ENCODE peak calls at places on chromosomes 7 and 10, in nine cellular contexts. One of them, this sample, is unnamed. For H3K9me3, the result is how much of the 10 kb centered on the place peaks cover.

GRCh38 chr7:68789597-68789996 is 808.7 kb upstream of the AUTS2 start:
- DNase-seq in sigmoid colon: no peak
- DNase-seq in IMR-90: no peak
- DNase-seq in HepG2: no peak
- DNase-seq in H9: no peak
- DNase-seq in stomach: no peak
- DNase-seq in heart right ventricle: no peak
- DNase-seq in hepatocyte: no peak
- DNase-seq in Caco-2: no peak
- DNase-seq in this sample: no peak

GRCh38 chr7:43260980-43261878 is 148.8 kb downstream of the HECW1 start:
- DNase-seq in H9: peak
- DNase-seq in hepatocyte: peak
- DNase-seq in HepG2: peak
- DNase-seq in stomach: peak
- DNase-seq in IMR-90: peak
- DNase-seq in sigmoid colon: peak
- DNase-seq in Caco-2: peak
- DNase-seq in heart right ventricle: peak
- DNase-seq in this sample: peak

GRCh38 chr10:63530409-63530808 is 9.2 kb downstream of the REEP3 start:
- DNase-seq in heart right ventricle: no peak
- DNase-seq in sigmoid colon: no peak
- DNase-seq in HepG2: no peak
- DNase-seq in stomach: no peak
- DNase-seq in H9: no peak
- DNase-seq in IMR-90: no peak
- DNase-seq in hepatocyte: no peak
- DNase-seq in Caco-2: no peak
- DNase-seq in this sample: no peak

GRCh38 chr7:28688651-28689050 is 269.5 kb downstream of the TRIL start:
- DNase-seq in IMR-90: peak
- DNase-seq in sigmoid colon: no peak
- DNase-seq in Caco-2: no peak
- DNase-seq in heart right ventricle: no peak
- DNase-seq in H9: no peak
- DNase-seq in hepatocyte: no peak
- DNase-seq in stomach: no peak
- DNase-seq in HepG2: no peak
- DNase-seq in this sample: no peak

GRCh38 chr7:104136981-104137380 is 70.8 kb downstream of the ORC5 start:
- DNase-seq in H9: no peak
- DNase-seq in HepG2: no peak
- DNase-seq in Caco-2: no peak
- DNase-seq in hepatocyte: no peak
- DNase-seq in IMR-90: no peak
- DNase-seq in heart right ventricle: no peak
- DNase-seq in sigmoid colon: no peak
- DNase-seq in stomach: no peak
- DNase-seq in this sample: no peak

GRCh38 chr10:1382711-1383110 is 326.5 kb downstream of the WDR37 start:
- DNase-seq in H9: peak
- DNase-seq in Caco-2: peak
- DNase-seq in hepatocyte: no peak
- DNase-seq in heart right ventricle: no peak
- DNase-seq in sigmoid colon: no peak
- DNase-seq in HepG2: no peak
- DNase-seq in stomach: peak
- DNase-seq in IMR-90: no peak
- DNase-seq in this sample: no peak

GRCh38 chr7:44079221-44080021 is 2.9 kb downstream of the POLM start:
- DNase-seq in HepG2: no peak
- DNase-seq in H9: no peak
- DNase-seq in Caco-2: no peak
- DNase-seq in hepatocyte: no peak
- DNase-seq in heart right ventricle: no peak
- DNase-seq in stomach: no peak
- DNase-seq in sigmoid colon: no peak
- DNase-seq in IMR-90: no peak
- DNase-seq in this sample: no peak

GRCh38 chr7:84207025-84207424 is 12.4 kb upstream of the SEMA3A start:
- DNase-seq in HepG2: no peak
- DNase-seq in H9: peak
- DNase-seq in hepatocyte: no peak
- DNase-seq in stomach: no peak
- DNase-seq in heart right ventricle: no peak
- DNase-seq in sigmoid colon: no peak
- DNase-seq in IMR-90: no peak
- DNase-seq in Caco-2: no peak
- DNase-seq in this sample: no peak

GRCh38 chr7:79664884-79665676 is 211.6 kb upstream of the MAGI2 start:
- DNase-seq in H9: no peak
- DNase-seq in stomach: no peak
- DNase-seq in sigmoid colon: no peak
- DNase-seq in Caco-2: no peak
- DNase-seq in IMR-90: no peak
- DNase-seq in HepG2: no peak
- DNase-seq in heart right ventricle: peak
- DNase-seq in hepatocyte: no peak
- DNase-seq in this sample: no peak

GRCh38 chr10:8112230-8112915 is 57.9 kb downstream of the GATA3 start:
- DNase-seq in HepG2: no peak
- DNase-seq in sigmoid colon: no peak
- DNase-seq in stomach: no peak
- DNase-seq in heart right ventricle: no peak
- DNase-seq in H9: no peak
- DNase-seq in IMR-90: no peak
- DNase-seq in Caco-2: peak
- DNase-seq in hepatocyte: peak
- DNase-seq in this sample: no peak

DNA sequence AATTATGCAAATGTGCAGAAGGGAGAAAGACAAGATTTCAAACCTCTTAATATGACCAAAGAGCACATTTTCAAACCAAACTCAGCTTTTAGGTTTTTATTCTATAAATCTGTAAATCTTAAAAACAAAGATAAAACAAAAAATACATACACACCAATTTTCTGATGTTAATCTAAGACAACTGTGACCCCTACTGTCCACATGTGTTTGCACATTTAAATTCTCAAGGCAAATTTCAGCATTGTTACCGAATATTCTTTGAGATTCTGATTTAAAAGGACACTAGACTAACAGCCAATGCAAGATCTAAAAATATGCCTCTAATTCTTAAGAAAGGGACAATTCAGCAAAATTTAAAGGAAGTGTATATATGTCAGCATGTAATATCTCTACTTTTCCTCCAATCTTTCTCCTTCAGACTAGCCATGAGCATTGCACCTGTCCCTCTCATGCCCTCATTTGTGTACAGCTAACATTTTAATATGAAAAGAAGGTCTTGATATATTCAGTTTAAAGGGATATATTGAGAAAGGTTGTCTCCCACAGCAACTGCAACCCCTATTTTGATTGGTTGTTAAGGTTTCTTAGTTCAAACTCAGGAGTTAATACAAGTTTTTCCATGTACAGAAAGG is 417.9 kb downstream of the IPMK start:
- DNase-seq in hepatocyte: peak
- DNase-seq in HepG2: no peak
- DNase-seq in heart right ventricle: no peak
- DNase-seq in stomach: no peak
- DNase-seq in Caco-2: no peak
- DNase-seq in IMR-90: peak
- DNase-seq in sigmoid colon: no peak
- DNase-seq in H9: no peak
- DNase-seq in this sample: no peak
- TF ChIP-seq CTCF in hepatocyte: peak
- TF ChIP-seq CTCF in HepG2: no peak
- TF ChIP-seq CTCF in heart right ventricle: peak
- TF ChIP-seq CTCF in stomach: no peak
- TF ChIP-seq CTCF in Caco-2: peak
- TF ChIP-seq CTCF in IMR-90: peak
- TF ChIP-seq CTCF in sigmoid colon: no peak
- TF ChIP-seq CTCF in H9: peak
- TF ChIP-seq CTCF in this sample: no peak

GRCh38 chr10:124220971-124221355 is 127.6 kb upstream of the CHST15 start:
- DNase-seq in Caco-2: no peak
- DNase-seq in hepatocyte: no peak
- DNase-seq in H9: no peak
- DNase-seq in IMR-90: no peak
- DNase-seq in heart right ventricle: no peak
- DNase-seq in stomach: no peak
- DNase-seq in sigmoid colon: no peak
- DNase-seq in HepG2: no peak
- DNase-seq in this sample: no peak

GRCh38 chr10:124221356-124222297 is 128.2 kb upstream of the CHST15 start:
- DNase-seq in sigmoid colon: no peak
- DNase-seq in HepG2: no peak
- DNase-seq in IMR-90: no peak
- DNase-seq in H9: no peak
- DNase-seq in stomach: no peak
- DNase-seq in hepatocyte: no peak
- DNase-seq in Caco-2: no peak
- DNase-seq in heart right ventricle: no peak
- DNase-seq in this sample: no peak

GRCh38 chr10:124223001-124223710 is 129.8 kb upstream of the CHST15 start:
- DNase-seq in hepatocyte: no peak
- DNase-seq in stomach: no peak
- DNase-seq in HepG2: no peak
- DNase-seq in H9: no peak
- DNase-seq in Caco-2: no peak
- DNase-seq in heart right ventricle: no peak
- DNase-seq in sigmoid colon: no peak
- DNase-seq in IMR-90: no peak
- DNase-seq in this sample: no peak

GRCh38 chr10:124223711-124224085 is 130.3 kb upstream of the CHST15 start:
- DNase-seq in Caco-2: no peak
- DNase-seq in heart right ventricle: no peak
- DNase-seq in IMR-90: no peak
- DNase-seq in sigmoid colon: no peak
- DNase-seq in hepatocyte: no peak
- DNase-seq in stomach: no peak
- DNase-seq in H9: no peak
- DNase-seq in HepG2: no peak
- DNase-seq in this sample: no peak

DNA sequence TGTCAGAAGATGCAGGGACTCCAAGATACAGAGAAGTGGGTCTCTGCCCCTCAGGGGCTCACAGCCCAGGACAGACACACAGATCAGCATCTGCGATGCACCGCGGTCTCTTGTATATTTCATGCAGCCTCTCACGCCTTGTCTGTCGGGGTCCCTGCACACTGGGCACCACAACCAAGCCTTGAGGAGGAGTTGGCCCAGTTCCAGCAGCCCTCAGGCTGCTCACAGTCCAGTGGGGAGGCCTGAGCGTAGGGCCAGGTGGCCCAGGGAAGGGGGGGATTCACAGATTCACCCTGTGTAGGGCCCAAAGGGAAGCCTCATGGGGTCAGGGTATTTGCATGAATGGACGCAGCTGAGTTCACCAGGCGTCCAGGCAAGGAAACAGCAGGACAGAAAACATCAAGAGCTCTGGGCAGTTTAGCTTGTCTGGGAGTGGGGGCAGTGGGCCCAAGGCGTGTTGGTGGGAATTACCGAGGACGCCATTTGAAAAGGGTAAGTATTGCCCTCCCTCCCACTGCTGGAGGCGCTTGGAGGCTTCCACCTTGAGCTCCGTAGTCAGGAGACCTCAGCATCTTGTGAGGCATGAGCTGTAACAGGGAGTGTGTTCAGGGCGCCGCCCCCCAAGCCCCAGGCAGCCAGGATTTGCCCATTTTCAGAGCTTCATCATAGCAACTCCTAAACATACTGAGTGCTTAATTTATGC is 129.1 kb upstream of the CHST15 start:
- DNase-seq in heart right ventricle: no peak
- DNase-seq in IMR-90: no peak
- DNase-seq in HepG2: no peak
- DNase-seq in Caco-2: no peak
- DNase-seq in hepatocyte: no peak
- DNase-seq in H9: no peak
- DNase-seq in sigmoid colon: no peak
- DNase-seq in stomach: no peak
- DNase-seq in this sample: no peak
- H3K9me3 ChIP-seq in heart right ventricle: under half
- H3K9me3 ChIP-seq in IMR-90: under half
- H3K9me3 ChIP-seq in HepG2: under half
- H3K9me3 ChIP-seq in Caco-2: under half
- H3K9me3 ChIP-seq in hepatocyte: under half
- H3K9me3 ChIP-seq in H9: under half
- H3K9me3 ChIP-seq in sigmoid colon: under half
- H3K9me3 ChIP-seq in stomach: under half
- H3K9me3 ChIP-seq in this sample: under half

GRCh38 chr7:134458341-134458805 is 527 bp downstream of the AKR1B1 start:
- DNase-seq in H9: peak
- DNase-seq in stomach: peak
- DNase-seq in Caco-2: no peak
- DNase-seq in heart right ventricle: peak
- DNase-seq in hepatocyte: peak
- DNase-seq in IMR-90: peak
- DNase-seq in sigmoid colon: peak
- DNase-seq in HepG2: peak
- DNase-seq in this sample: no peak
- TF ChIP-seq CTCF in H9: peak
- TF ChIP-seq CTCF in stomach: no peak
- TF ChIP-seq CTCF in Caco-2: no peak
- TF ChIP-seq CTCF in heart right ventricle: no peak
- TF ChIP-seq CTCF in hepatocyte: peak
- TF ChIP-seq CTCF in IMR-90: peak
- TF ChIP-seq CTCF in sigmoid colon: peak
- TF ChIP-seq CTCF in HepG2: peak
- TF ChIP-seq CTCF in this sample: no peak

GRCh38 chr10:132865851-132866600 is 76.3 kb downstream of the CFAP46 start:
- DNase-seq in HepG2: no peak
- DNase-seq in sigmoid colon: peak
- DNase-seq in hepatocyte: no peak
- DNase-seq in Caco-2: peak
- DNase-seq in IMR-90: no peak
- DNase-seq in H9: peak
- DNase-seq in stomach: peak
- DNase-seq in heart right ventricle: peak
- DNase-seq in this sample: no peak

GRCh38 chr10:132866601-132867381 is 75.6 kb downstream of the CFAP46 start:
- DNase-seq in stomach: peak
- DNase-seq in sigmoid colon: peak
- DNase-seq in IMR-90: no peak
- DNase-seq in heart right ventricle: peak
- DNase-seq in HepG2: no peak
- DNase-seq in hepatocyte: no peak
- DNase-seq in H9: peak
- DNase-seq in Caco-2: peak
- DNase-seq in this sample: no peak

GRCh38 chr10:132867801-132868644 is 74.3 kb downstream of the CFAP46 start:
- DNase-seq in heart right ventricle: peak
- DNase-seq in hepatocyte: no peak
- DNase-seq in HepG2: no peak
- DNase-seq in H9: peak
- DNase-seq in Caco-2: peak
- DNase-seq in stomach: no peak
- DNase-seq in sigmoid colon: peak
- DNase-seq in IMR-90: no peak
- DNase-seq in this sample: no peak

GRCh38 chr10:132862485-132863420 is 76.8 kb upstream of the NKX6-2 start:
- DNase-seq in H9: peak
- DNase-seq in heart right ventricle: peak
- DNase-seq in sigmoid colon: peak
- DNase-seq in stomach: peak
- DNase-seq in hepatocyte: no peak
- DNase-seq in IMR-90: no peak
- DNase-seq in Caco-2: peak
- DNase-seq in HepG2: no peak
- DNase-seq in this sample: no peak

GRCh38 chr10:132865236-132865635 is 77.1 kb downstream of the CFAP46 start:
- DNase-seq in IMR-90: no peak
- DNase-seq in sigmoid colon: peak
- DNase-seq in Caco-2: peak
- DNase-seq in heart right ventricle: peak
- DNase-seq in HepG2: no peak
- DNase-seq in stomach: no peak
- DNase-seq in hepatocyte: no peak
- DNase-seq in H9: peak
- DNase-seq in this sample: no peak
- H3K9me3 ChIP-seq in IMR-90: under half
- H3K9me3 ChIP-seq in sigmoid colon: under half
- H3K9me3 ChIP-seq in Caco-2: under half
- H3K9me3 ChIP-seq in heart right ventricle: under half
- H3K9me3 ChIP-seq in HepG2: under half
- H3K9me3 ChIP-seq in stomach: under half
- H3K9me3 ChIP-seq in hepatocyte: under half
- H3K9me3 ChIP-seq in H9: under half
- H3K9me3 ChIP-seq in this sample: under half

This sample was measured in lung.